ENCODE peak calls at places on chromosomes 16 and 17, in ten cellular contexts. D is fibroblast of lung; J is cerebellum; O is activated T-helper 1 cell treated with anti-CD3 and anti-CD28 coated beads, Interleukin-12 subunit alpha, Interleukin-12 subunit beta, Interleukin-2, Interleukin-4 antibody, amounts not matched to agents 30 ng/mL and 10 ng/mL and 1 ng/mL, durations not matched to agents 14 hours and 24 hours and 36 hours; Y is stimulated activated CD8-positive, alpha-beta memory T cell treated with anti-CD3 and anti-CD28 coated beads, Interleukin-15, amount 100 ng/mL, for 1 hour; E is HTR-8/SVneo; B is ovary; X is retina; V is adipocyte; K is HEK293T. C is an unnamed sample.

GRCh38 chr16:50282955-50283631 is 16.7 kb downstream of the ADCY7 start:
- DNase-seq in K (no peak), D (no peak), V (no peak), X (no peak), B (no peak), J (no peak), O (no peak), Y (no peak), E (no peak), C (no peak)

GRCh38 chr16:19291459-19291858 is 5.9 kb downstream of the CLEC19A start:
- DNase-seq in J (no peak), Y (no peak), V (no peak), K (no peak), B (no peak), O (no peak), E (no peak), D (no peak), X (peak; percentile 62), C (peak; percentile 49)

GRCh38 chr16:89595330-89596060 is 17.9 kb upstream of the DPEP1 start:
- DNase-seq in O (no peak), J (no peak), D (no peak), E (no peak), B (no peak), K (no peak), V (no peak), X (no peak), Y (no peak), C (no peak)

GRCh38 chr17:71142333-71142732 is 973.0 kb downstream of the KCNJ2 start:
- DNase-seq in D (peak; percentile 21), K (no peak), B (no peak), E (no peak), J (no peak), Y (no peak), O (no peak), X (no peak), V (no peak), C (no peak)

GRCh38 chr16:10936585-10936984 is 5.7 kb downstream of the DEXI start:
- DNase-seq in J (no peak), O (no peak), X (no peak), V (no peak), E (no peak), B (no peak), D (no peak), Y (no peak), K (no peak), C (no peak)

GRCh38 chr17:61462734-61463067 is 10.5 kb downstream of the TBX4 start:
- DNase-seq in E (no peak), O (no peak), D (no peak), X (peak; percentile 25), V (no peak), K (no peak), J (no peak), Y (no peak), B (peak; percentile 15), C (no peak)

GRCh38 chr16:72848045-72848410 is 199.9 kb downstream of the ZFHX3 start:
- DNase-seq in O (no peak), V (no peak), B (no peak), D (no peak), J (no peak), Y (no peak), E (no peak), X (peak; percentile 58), K (no peak), C (no peak)

GRCh38 chr16:85888405-85889331 is 10.3 kb upstream of the IRF8 start:
- DNase-seq in X (no peak), O (peak; percentile 18), K (no peak), D (peak; percentile 22), Y (no peak), E (peak; percentile 73), J (no peak), V (peak; percentile 25), B (no peak), C (peak; percentile 48)

GRCh38 chr17:39605492-39606433 is 2.0 kb downstream of the NEUROD2 start:
- DNase-seq in O (no peak), X (peak; percentile 73), V (peak; percentile 30), E (no peak), J (no peak), D (peak; percentile 9), Y (no peak), B (no peak), K (no peak), C (no peak)

GRCh38 chr17:63446218-63446980 is at the start of gene CYB561:
- DNase-seq in V (peak; percentile 80), E (peak; percentile 51), K (peak; percentile 84), D (peak; percentile 59), B (peak; percentile 90), Y (peak; percentile 29), O (peak; percentile 64), X (peak; percentile 70), J (peak; percentile 92), C (peak; percentile 69)

GRCh38 chr17:30908717-30909420 is 2.8 kb upstream of the TEFM start:
- DNase-seq in E (no peak), B (no peak), X (no peak), O (no peak), J (no peak), K (no peak), D (no peak), Y (no peak), V (no peak), C (no peak)

GRCh38 chr16:56199164-56199563 is 7.9 kb downstream of the GNAO1 start:
- DNase-seq in D (no peak), B (no peak), O (no peak), Y (no peak), X (no peak), E (no peak), J (no peak), K (no peak), V (no peak), C (no peak)

GRCh38 chr17:12773153-12773552 is 16.1 kb upstream of the ARHGAP44 start:
- DNase-seq in D (no peak), X (no peak), E (no peak), Y (no peak), B (no peak), V (no peak), K (no peak), J (no peak), O (no peak), C (no peak)

GRCh38 chr16:66933776-66934137 is 445 bp downstream of the CIAO2B start:
- DNase-seq in K (no peak), X (no peak), D (no peak), B (no peak), J (no peak), V (no peak), E (peak; percentile 37), O (no peak), Y (peak; percentile 24), C (peak; percentile 71)

GRCh38 chr17:64534187-64534586 is 27.4 kb downstream of the CEP95 start:
- DNase-seq in K (no peak), B (no peak), E (no peak), O (no peak), D (no peak), V (no peak), Y (no peak), J (no peak), X (no peak), C (peak; percentile 20)

GRCh38 chr16:46673320-46674013 is 15.5 kb downstream of the VPS35 start:
- DNase-seq in J (peak; percentile 49), E (peak; percentile 41), V (peak; percentile 76), K (peak; percentile 82), X (peak; percentile 38), O (peak; percentile 22), D (peak; percentile 72), Y (no peak), B (no peak), C (no peak)